ENCODE peak calls at places on chromosomes 4 and X, in eight cellular contexts. F, T, Q, U, B, W, C and V are unnamed samples.

GRCh38 chr4:54085284-54085683 is 14.7 kb upstream of the GSX2 start:
- DNase-seq in F (no peak), T (no peak), Q (no peak), U (no peak), B (peak; percentile 87), W (peak; percentile 91), C (no peak), V (no peak)

GRCh38 chr4:13492752-13493151 is 8.6 kb upstream of the RAB28 start:
- DNase-seq in F (no peak), T (no peak), Q (no peak), U (no peak), B (no peak), W (no peak), C (no peak), V (no peak)

GRCh38 chr4:97953171-97953570 is 190.1 kb downstream of the STPG2 start:
- DNase-seq in F (no peak), T (no peak), Q (no peak), U (no peak), B (no peak), W (no peak), C (no peak), V (no peak)

GRCh38 chr4:102761478-102761790 is 666 bp upstream of the MANBA start:
- DNase-seq in F (no peak), T (no peak), Q (no peak), U (no peak), B (no peak), W (peak; percentile 21), C (no peak), V (no peak)

GRCh38 chrX:119693996-119694451 is 1.1 kb upstream of the SEPTIN6 start:
- DNase-seq in F (peak; percentile 24), T (peak; percentile 39), Q (no peak), U (no peak), B (no peak), W (no peak), C (peak; percentile 35), V (no peak)

GRCh38 chr4:16443504-16444088 is 217.3 kb upstream of the TAPT1 start:
- DNase-seq in F (no peak), T (peak; percentile 46), Q (peak; percentile 34), U (no peak), B (peak; percentile 24), W (peak; percentile 69), C (peak; percentile 56), V (no peak)

GRCh38 chrX:72408885-72409284 is 103.2 kb upstream of the CITED1 start:
- DNase-seq in F (no peak), T (no peak), Q (no peak), U (no peak), B (no peak), W (no peak), C (no peak), V (no peak)

GRCh38 chr4:145482209-145483021 is 762 bp downstream of the SMAD1 start:
- DNase-seq in F (peak; percentile 45), T (peak; percentile 77), Q (no peak), U (peak; percentile 62), B (peak; percentile 46), W (peak; percentile 80), C (peak; percentile 77), V (peak; percentile 29)

GRCh38 chr4:75916091-75916661 is 13.9 kb upstream of the PPEF2 start:
- DNase-seq in F (no peak), T (peak; percentile 51), Q (no peak), U (no peak), B (peak; percentile 52), W (peak; percentile 65), C (peak; percentile 49), V (peak; percentile 42)

GRCh38 chr4:159705334-159705733 is 602.5 kb downstream of the RAPGEF2 start:
- DNase-seq in F (no peak), T (no peak), Q (no peak), U (no peak), B (no peak), W (no peak), C (peak; percentile 68), V (no peak)

GRCh38 chrX:9324676-9325075 is 140.2 kb upstream of the TBL1X start:
- DNase-seq in F (no peak), T (no peak), Q (no peak), U (no peak), B (no peak), W (no peak), C (no peak), V (no peak)

GRCh38 chr4:156896536-156896935 is 75.1 kb downstream of the PDGFC start:
- DNase-seq in F (no peak), T (no peak), Q (no peak), U (no peak), B (no peak), W (no peak), C (no peak), V (no peak)

GRCh38 chr4:10581022-10581421 is 103.5 kb downstream of the CLNK start:
- DNase-seq in F (no peak), T (no peak), Q (no peak), U (no peak), B (no peak), W (no peak), C (no peak), V (no peak)

GRCh38 chr4:76002176-76002575 is 5.1 kb downstream of the CXCL9 start:
- DNase-seq in F (no peak), T (no peak), Q (peak; percentile 14), U (no peak), B (no peak), W (peak; percentile 54), C (no peak), V (no peak)

GRCh38 chr4:10006604-10007435 is 14.5 kb downstream of the SLC2A9 start:
- DNase-seq in F (no peak), T (no peak), Q (no peak), U (peak; percentile 71), B (peak; percentile 96), W (peak; percentile 37), C (no peak), V (no peak)

GRCh38 chr4:140085062-140085622 is 68.8 kb downstream of the MAML3 start:
- DNase-seq in F (no peak), T (no peak), Q (no peak), U (no peak), B (no peak), W (no peak), C (no peak), V (no peak)

GRCh38 chrX:124232523-124233201 is 99.8 kb upstream of the TEX13D start:
- DNase-seq in F (no peak), T (no peak), Q (no peak), U (no peak), B (no peak), W (no peak), C (no peak), V (no peak)

DNA sequence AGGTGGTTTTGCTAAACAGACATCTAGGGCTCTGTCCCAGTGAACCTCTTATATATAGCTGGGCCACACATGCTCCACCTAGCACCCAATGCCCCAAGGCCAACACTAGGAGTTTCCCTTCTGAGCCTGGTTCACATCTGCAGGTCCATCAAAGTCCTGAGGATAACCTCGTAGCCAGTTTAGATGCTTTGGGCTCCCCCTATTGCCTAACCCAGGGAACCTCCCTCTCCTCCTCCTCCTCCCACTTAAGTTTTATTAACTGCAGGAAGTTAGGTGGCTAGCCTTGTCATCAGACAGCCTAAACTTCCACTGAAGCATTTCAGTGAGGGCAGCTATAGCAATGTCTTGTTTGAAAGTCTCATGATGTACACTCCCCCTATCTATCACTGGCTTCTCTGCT is 88.0 kb downstream of the GUCY2F start:
- DNase-seq in F (peak; percentile 11), T (no peak), Q (no peak), U (no peak), B (peak; percentile 6), W (peak; percentile 2), C (peak; percentile 17), V (no peak)
- TF ChIP-seq CTCF in F (no peak), T (peak; percentile 6), Q (no peak), U (no peak), B (no peak), W (no peak), C (peak; percentile 34), V (no peak)

GRCh38 chr4:38787693-38788092 is 4.9 kb upstream of the TLR10 start:
- DNase-seq in F (no peak), T (no peak), Q (no peak), U (no peak), B (no peak), W (no peak), C (no peak), V (no peak)
- TF ChIP-seq CTCF in F (no peak), T (no peak), Q (no peak), U (no peak), B (no peak), W (no peak), C (no peak), V (no peak)

GRCh38 chr4:62135565-62136156 is 935.5 kb downstream of the ADGRL3 start:
- DNase-seq in F (no peak), T (no peak), Q (no peak), U (no peak), B (peak; percentile 2), W (peak; percentile 25), C (no peak), V (no peak)
- TF ChIP-seq CTCF in F (no peak), T (no peak), Q (no peak), U (no peak), B (no peak), W (no peak), C (no peak), V (no peak)

DNA sequence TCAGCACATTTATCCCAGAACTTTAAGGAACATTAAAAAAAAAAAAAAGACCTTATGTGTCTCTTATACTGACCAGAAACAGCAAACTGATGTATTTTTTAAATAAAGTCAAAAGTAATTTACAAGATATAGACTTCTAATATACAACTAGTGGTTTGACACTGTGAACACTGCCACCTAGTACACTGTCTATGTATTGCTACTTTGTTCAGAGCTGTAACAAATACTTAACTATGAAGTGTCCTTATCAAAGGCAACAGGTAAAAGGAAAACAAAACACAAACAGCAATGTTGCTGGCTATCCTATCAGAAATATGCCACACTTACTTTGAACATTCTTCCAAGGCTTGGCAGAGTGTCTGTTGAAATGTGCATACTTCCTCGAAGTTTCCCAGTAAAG is 60.4 kb downstream of the CD40LG start:
- DNase-seq in F (no peak), T (peak; percentile 5), Q (no peak), U (no peak), B (no peak), W (peak; percentile 23), C (peak; percentile 4), V (no peak)
- TF ChIP-seq CTCF in F (no peak), T (peak; percentile 42), Q (no peak), U (peak; percentile 28), B (no peak), W (peak; percentile 52), C (peak; percentile 53), V (peak; percentile 27)